ENCODE peak calls at places on chromosomes 2 and 18, in eight cellular contexts. U is kidney, O is astrocyte, C is IMR-90, F is HepG2, J is HCT116, Q is mesenchymal stem cell, X is neural progenitor cell. V is an unnamed sample. For H3K36me3, the result is how much of the 10 kb centered on the place peaks cover.

GRCh38 chr2:126981476-126981875 is 82.8 kb downstream of the TEX51 start:
- DNase-seq in Q (peak), F (peak), C (no peak), J (no peak), O (no peak), X (no peak), U (no peak), V (no peak)

GRCh38 chr2:182915369-182916326 is 49.2 kb upstream of the FRZB start:
- DNase-seq in U (no peak), J (no peak), Q (peak), X (no peak), O (peak), C (peak), F (no peak), V (no peak)

GRCh38 chr2:207356604-207357003 is 173.2 kb upstream of the CREB1 start:
- DNase-seq in Q (no peak), X (no peak), F (no peak), J (no peak), O (no peak), C (no peak), U (no peak), V (no peak)

GRCh38 chr2:138086556-138086955 is 122.3 kb downstream of the HNMT start:
- DNase-seq in J (no peak), C (peak), O (peak), U (no peak), X (no peak), F (no peak), Q (peak), V (no peak)

GRCh38 chr2:178074123-178075005 is 1.8 kb upstream of the PDE11A start:
- DNase-seq in F (no peak), X (no peak), J (no peak), Q (peak), C (no peak), U (no peak), O (peak), V (no peak)

GRCh38 chr2:181586569-181587076 is 70.3 kb downstream of the CERKL start:
- DNase-seq in C (no peak), J (no peak), Q (peak), O (peak), F (no peak), U (no peak), X (peak), V (no peak)

GRCh38 chr2:215901796-215902195 is 111.6 kb downstream of the MREG start:
- DNase-seq in J (no peak), C (no peak), U (no peak), Q (no peak), O (no peak), X (no peak), F (no peak), V (no peak)

GRCh38 chr2:42195559-42195958 is 26.4 kb downstream of the EML4 start:
- DNase-seq in C (peak), X (no peak), F (peak), J (peak), U (no peak), O (peak), Q (peak), V (no peak)

GRCh38 chr18:13520306-13520705 is 206.1 kb downstream of the FAM210A start:
- DNase-seq in U (no peak), J (no peak), F (no peak), O (no peak), Q (no peak), X (no peak), C (no peak), V (peak)

GRCh38 chr2:236747426-236747825 is 177.8 kb downstream of the ACKR3 start:
- DNase-seq in C (no peak), F (no peak), O (no peak), X (no peak), U (no peak), Q (no peak), J (no peak), V (no peak)

GRCh38 chr18:79818036-79818435 is 20.3 kb downstream of the KCNG2 start:
- DNase-seq in F (no peak), U (no peak), C (no peak), X (no peak), Q (no peak), J (no peak), O (no peak), V (peak)

GRCh38 chr18:3611313-3612038 is 161.5 kb downstream of the TGIF1 start:
- DNase-seq in U (no peak), Q (no peak), X (no peak), F (no peak), J (no peak), C (peak), O (no peak), V (peak)

GRCh38 chr2:29902356-29902755 is 19.0 kb downstream of the ALK start:
- DNase-seq in F (no peak), Q (no peak), O (no peak), J (no peak), X (peak), C (no peak), U (no peak), V (peak)

GRCh38 chr18:61581578-61582204 is 248.5 kb downstream of the CDH20 start:
- DNase-seq in C (peak), J (peak), U (peak), X (peak), O (peak), F (peak), Q (peak), V (peak)

GRCh38 chr18:63708650-63709049 is 5.9 kb downstream of the SERPINB11 start:
- DNase-seq in X (no peak), J (no peak), Q (peak), U (no peak), F (no peak), C (peak), O (peak), V (no peak)

GRCh38 chr2:206217162-206217561 is 57.3 kb upstream of the ZDBF2 start:
- DNase-seq in Q (no peak), C (no peak), F (no peak), U (no peak), J (no peak), X (peak), O (no peak), V (no peak)

GRCh38 chr2:130341562-130342019 is 1.1 kb upstream of the IMP4 start:
- DNase-seq in X (no peak), U (no peak), J (no peak), O (no peak), C (no peak), F (no peak), Q (no peak), V (no peak)

GRCh38 chr2:239313251-239313650 is 87.6 kb downstream of the HDAC4 start:
- DNase-seq in Q (no peak), U (no peak), C (no peak), F (no peak), O (no peak), J (no peak), X (no peak), V (peak)

GRCh38 chr2:28678944-28679343 is 72.7 kb upstream of the PPP1CB start:
- DNase-seq in U (no peak), J (no peak), F (no peak), C (no peak), X (no peak), Q (no peak), O (no peak), V (no peak)

GRCh38 chr2:106825161-106825560 is 60.8 kb downstream of the ST6GAL2 start:
- DNase-seq in X (no peak), F (no peak), C (no peak), J (no peak), O (peak), U (no peak), Q (no peak), V (no peak)

GRCh38 chr2:26399781-26400376 is 1.8 kb upstream of the DRC1 start:
- DNase-seq in J (no peak), C (no peak), X (no peak), F (no peak), O (no peak), U (no peak), Q (no peak), V (no peak)

GRCh38 chr2:158778243-158778642 is 16.9 kb upstream of the DAPL1 start:
- DNase-seq in Q (peak), F (no peak), J (no peak), U (no peak), C (no peak), X (no peak), O (no peak), V (no peak)

GRCh38 chr2:71071681-71072398 is 3.4 kb downstream of the NAGK start:
- DNase-seq in F (no peak), U (no peak), O (no peak), J (no peak), X (no peak), C (no peak), Q (no peak), V (peak)

GRCh38 chr2:43605851-43606250 is 10.0 kb upstream of the THADA start:
- DNase-seq in X (no peak), U (no peak), Q (peak), O (no peak), F (no peak), C (peak), J (no peak), V (no peak)

GRCh38 chr2:222915092-222915957 is 54.5 kb downstream of the ACSL3 start:
- DNase-seq in F (no peak), X (no peak), U (no peak), C (peak), O (no peak), J (peak), Q (peak), V (no peak)

GRCh38 chr2:23713352-23713751 is 213.6 kb downstream of the ATAD2B start:
- DNase-seq in X (no peak), O (no peak), F (no peak), U (no peak), Q (peak), C (no peak), J (no peak), V (no peak)

GRCh38 chr18:77059294-77059916 is 73.2 kb downstream of the MBP start:
- DNase-seq in Q (peak), O (no peak), J (peak), U (no peak), C (peak), X (peak), F (peak), V (peak)

GRCh38 chr2:208010501-208010900 is 14.8 kb downstream of the PLEKHM3 start:
- DNase-seq in J (no peak), C (peak), X (no peak), F (no peak), U (no peak), Q (peak), O (no peak), V (no peak)

GRCh38 chr2:45804990-45805755 is 153.7 kb downstream of the PRKCE start:
- DNase-seq in X (no peak), F (no peak), U (no peak), Q (no peak), C (no peak), O (no peak), J (no peak), V (no peak)

GRCh38 chr2:161943012-161943411 is 131.0 kb downstream of the DPP4 start:
- DNase-seq in Q (no peak), F (no peak), J (no peak), O (no peak), X (no peak), U (no peak), C (no peak), V (no peak)

GRCh38 chr2:24489942-24490673 is 946 bp upstream of the NCOA1 start:
- DNase-seq in U (no peak), X (peak), F (peak), Q (peak), C (peak), O (peak), J (no peak), V (peak)

GRCh38 chr2:217625475-217626245 is 377.1 kb downstream of the TNS1 start:
- DNase-seq in Q (peak), F (no peak), J (no peak), C (peak), U (no peak), O (peak), X (no peak), V (no peak)

GRCh38 chr18:8783335-8783993 is 78.1 kb downstream of the MTCL1 start:
- DNase-seq in F (no peak), U (no peak), Q (no peak), X (no peak), O (no peak), J (no peak), C (no peak), V (no peak)
- H3K36me3 ChIP-seq in F (under half), U (under half), Q (half or more), X (under half), O (under half), J (under half), C (half or more), V (under half)

GRCh38 chr2:68317971-68318685 is 1.6 kb downstream of the CNRIP1 start:
- DNase-seq in Q (no peak), O (no peak), J (no peak), F (no peak), U (no peak), C (no peak), X (peak), V (no peak)
- H3K4me3 ChIP-seq in Q (peak), O (peak), J (no peak), F (no peak), U (peak), C (peak), X (peak), V (no peak)

GRCh38 chr2:143121079-143121478 is 8.1 kb upstream of the ARHGAP15 start:
- DNase-seq in F (no peak), J (no peak), X (no peak), O (no peak), U (no peak), C (no peak), Q (no peak), V (no peak)
- H3K9ac ChIP-seq in F (no peak), J (no peak), X (no peak), O (no peak), U (no peak), C (no peak), Q (no peak), V (no peak)

GRCh38 chr2:241678784-241679540 is 7.7 kb downstream of the DTYMK start:
- DNase-seq in O (no peak), F (no peak), X (no peak), J (no peak), Q (no peak), U (no peak), C (no peak), V (no peak)

GRCh38 chr2:241677392-241677791 is 9.2 kb downstream of the DTYMK start:
- DNase-seq in X (no peak), F (no peak), J (no peak), O (no peak), C (no peak), U (no peak), Q (no peak), V (no peak)

GRCh38 chr2:241676665-241677064 is 9.9 kb downstream of the DTYMK start:
- DNase-seq in O (no peak), J (no peak), X (no peak), Q (no peak), F (no peak), U (no peak), C (no peak), V (no peak)

GRCh38 chr2:241680044-241680443 is 6.6 kb downstream of the DTYMK start:
- DNase-seq in Q (no peak), U (no peak), O (no peak), F (no peak), J (no peak), C (no peak), X (no peak), V (no peak)

DNA sequence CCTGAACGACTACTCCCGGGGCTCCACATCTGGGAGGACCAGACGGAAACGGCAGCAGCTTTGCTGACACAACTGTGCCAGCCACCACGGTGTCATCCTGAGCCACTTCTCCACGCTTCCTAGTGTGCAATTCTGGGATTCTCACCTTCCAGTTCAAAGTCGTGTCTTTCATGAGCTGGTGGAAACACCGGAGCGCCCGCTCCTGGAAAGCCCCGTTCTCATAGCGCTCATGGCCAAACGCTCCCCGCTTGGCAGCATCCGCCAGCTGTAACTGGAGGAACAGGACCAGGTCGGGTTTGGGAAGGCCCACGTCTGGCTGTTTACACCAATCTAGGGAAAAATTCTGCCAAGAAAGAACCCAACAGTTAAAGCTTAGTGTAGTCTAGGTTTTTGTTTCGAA is 8.3 kb downstream of the DTYMK start:
- DNase-seq in C (no peak), F (no peak), J (no peak), O (no peak), Q (no peak), X (no peak), U (no peak), V (no peak)
- H3K36me3 ChIP-seq in C (under half), F (half or more), J (under half), O (under half), Q (half or more), X (under half), U (under half), V (half or more)

V was measured in endodermal cell.